ENCODE peak calls at places on chromosomes 5 and 9, in ten cellular contexts. One of them, this sample, is unnamed.
A peak's percentile ranks its signal among the peaks of the same experiment; 100 is the strongest.

GRCh38 chr5:103119067-103119764 is 722 bp downstream of the GIN1 start:
- DNase-seq in SK-N-SH: peak; percentile 1
- DNase-seq in right atrium auricular region: no peak
- DNase-seq in cardiac muscle cell: peak; percentile 4
- DNase-seq in uterus: no peak
- DNase-seq in Peyer's patch: no peak
- DNase-seq in effector memory CD4-positive, alpha-beta T cell: no peak
- DNase-seq in HepG2: peak; percentile 6
- DNase-seq in fibroblast of lung: peak; percentile 19
- DNase-seq in transverse colon: no peak
- DNase-seq in this sample: no peak

GRCh38 chr9:100577776-100578448 is at the start of gene CAVIN4:
- DNase-seq in SK-N-SH: no peak
- DNase-seq in right atrium auricular region: no peak
- DNase-seq in cardiac muscle cell: no peak
- DNase-seq in uterus: no peak
- DNase-seq in Peyer's patch: no peak
- DNase-seq in effector memory CD4-positive, alpha-beta T cell: no peak
- DNase-seq in HepG2: no peak
- DNase-seq in fibroblast of lung: peak; percentile 94
- DNase-seq in transverse colon: no peak
- DNase-seq in this sample: no peak

GRCh38 chr5:18745591-18745987 is 1111.3 kb downstream of the TAF11L14 start:
- DNase-seq in SK-N-SH: no peak
- DNase-seq in right atrium auricular region: no peak
- DNase-seq in cardiac muscle cell: no peak
- DNase-seq in uterus: no peak
- DNase-seq in Peyer's patch: no peak
- DNase-seq in effector memory CD4-positive, alpha-beta T cell: no peak
- DNase-seq in HepG2: peak; percentile 0
- DNase-seq in fibroblast of lung: no peak
- DNase-seq in transverse colon: peak; percentile 18
- DNase-seq in this sample: peak; percentile 19

GRCh38 chr9:131297903-131298302 is 8.4 kb downstream of the PLPP7 start:
- DNase-seq in SK-N-SH: no peak
- DNase-seq in right atrium auricular region: no peak
- DNase-seq in cardiac muscle cell: peak; percentile 55
- DNase-seq in uterus: no peak
- DNase-seq in Peyer's patch: no peak
- DNase-seq in effector memory CD4-positive, alpha-beta T cell: no peak
- DNase-seq in HepG2: no peak
- DNase-seq in fibroblast of lung: no peak
- DNase-seq in transverse colon: no peak
- DNase-seq in this sample: no peak

GRCh38 chr5:134246771-134247329 is 21.0 kb upstream of the PPP2CA start:
- DNase-seq in SK-N-SH: no peak
- DNase-seq in right atrium auricular region: no peak
- DNase-seq in cardiac muscle cell: no peak
- DNase-seq in uterus: no peak
- DNase-seq in Peyer's patch: no peak
- DNase-seq in effector memory CD4-positive, alpha-beta T cell: no peak
- DNase-seq in HepG2: peak; percentile 24
- DNase-seq in fibroblast of lung: peak; percentile 18
- DNase-seq in transverse colon: no peak
- DNase-seq in this sample: peak; percentile 66

GRCh38 chr5:38715671-38716070 is 130.1 kb upstream of the OSMR start:
- DNase-seq in SK-N-SH: peak; percentile 22
- DNase-seq in right atrium auricular region: no peak
- DNase-seq in cardiac muscle cell: no peak
- DNase-seq in uterus: no peak
- DNase-seq in Peyer's patch: no peak
- DNase-seq in effector memory CD4-positive, alpha-beta T cell: no peak
- DNase-seq in HepG2: peak; percentile 14
- DNase-seq in fibroblast of lung: no peak
- DNase-seq in transverse colon: no peak
- DNase-seq in this sample: no peak

GRCh38 chr9:4010309-4010708 is 289.6 kb downstream of the GLIS3 start:
- DNase-seq in SK-N-SH: no peak
- DNase-seq in right atrium auricular region: no peak
- DNase-seq in cardiac muscle cell: no peak
- DNase-seq in uterus: no peak
- DNase-seq in Peyer's patch: no peak
- DNase-seq in effector memory CD4-positive, alpha-beta T cell: no peak
- DNase-seq in HepG2: no peak
- DNase-seq in fibroblast of lung: no peak
- DNase-seq in transverse colon: no peak
- DNase-seq in this sample: no peak

GRCh38 chr9:32581512-32582143 is 8.7 kb upstream of the NDUFB6 start:
- DNase-seq in SK-N-SH: peak; percentile 60
- DNase-seq in right atrium auricular region: no peak
- DNase-seq in cardiac muscle cell: peak; percentile 66
- DNase-seq in uterus: no peak
- DNase-seq in Peyer's patch: no peak
- DNase-seq in effector memory CD4-positive, alpha-beta T cell: no peak
- DNase-seq in HepG2: peak; percentile 61
- DNase-seq in fibroblast of lung: peak; percentile 67
- DNase-seq in transverse colon: no peak
- DNase-seq in this sample: no peak

GRCh38 chr9:70392850-70393249 is 21.6 kb downstream of the KLF9 start:
- DNase-seq in SK-N-SH: no peak
- DNase-seq in right atrium auricular region: no peak
- DNase-seq in cardiac muscle cell: no peak
- DNase-seq in uterus: no peak
- DNase-seq in Peyer's patch: no peak
- DNase-seq in effector memory CD4-positive, alpha-beta T cell: no peak
- DNase-seq in HepG2: no peak
- DNase-seq in fibroblast of lung: no peak
- DNase-seq in transverse colon: no peak
- DNase-seq in this sample: no peak

GRCh38 chr5:72234898-72235297 is 85.1 kb downstream of the MRPS27 start:
- DNase-seq in SK-N-SH: no peak
- DNase-seq in right atrium auricular region: no peak
- DNase-seq in cardiac muscle cell: no peak
- DNase-seq in uterus: no peak
- DNase-seq in Peyer's patch: no peak
- DNase-seq in effector memory CD4-positive, alpha-beta T cell: no peak
- DNase-seq in HepG2: no peak
- DNase-seq in fibroblast of lung: peak; percentile 12
- DNase-seq in transverse colon: no peak
- DNase-seq in this sample: no peak

GRCh38 chr9:90092512-90092911 is 487.7 kb downstream of the GADD45G start:
- DNase-seq in SK-N-SH: no peak
- DNase-seq in right atrium auricular region: no peak
- DNase-seq in cardiac muscle cell: no peak
- DNase-seq in uterus: no peak
- DNase-seq in Peyer's patch: no peak
- DNase-seq in effector memory CD4-positive, alpha-beta T cell: no peak
- DNase-seq in HepG2: no peak
- DNase-seq in fibroblast of lung: no peak
- DNase-seq in transverse colon: no peak
- DNase-seq in this sample: no peak

GRCh38 chr5:139298242-139298641 is 4.7 kb downstream of the MATR3 start:
- DNase-seq in SK-N-SH: no peak
- DNase-seq in right atrium auricular region: no peak
- DNase-seq in cardiac muscle cell: no peak
- DNase-seq in uterus: no peak
- DNase-seq in Peyer's patch: no peak
- DNase-seq in effector memory CD4-positive, alpha-beta T cell: no peak
- DNase-seq in HepG2: no peak
- DNase-seq in fibroblast of lung: no peak
- DNase-seq in transverse colon: no peak
- DNase-seq in this sample: no peak

GRCh38 chr5:139297439-139298133 is 4.0 kb downstream of the MATR3 start:
- DNase-seq in SK-N-SH: no peak
- DNase-seq in right atrium auricular region: no peak
- DNase-seq in cardiac muscle cell: no peak
- DNase-seq in uterus: no peak
- DNase-seq in Peyer's patch: no peak
- DNase-seq in effector memory CD4-positive, alpha-beta T cell: no peak
- DNase-seq in HepG2: no peak
- DNase-seq in fibroblast of lung: no peak
- DNase-seq in transverse colon: no peak
- DNase-seq in this sample: no peak

GRCh38 chr5:139296198-139296597 is 2.7 kb downstream of the MATR3 start:
- DNase-seq in SK-N-SH: no peak
- DNase-seq in right atrium auricular region: no peak
- DNase-seq in cardiac muscle cell: no peak
- DNase-seq in uterus: no peak
- DNase-seq in Peyer's patch: no peak
- DNase-seq in effector memory CD4-positive, alpha-beta T cell: no peak
- DNase-seq in HepG2: no peak
- DNase-seq in fibroblast of lung: no peak
- DNase-seq in transverse colon: no peak
- DNase-seq in this sample: no peak

GRCh38 chr5:139295692-139296091 is 2.2 kb downstream of the MATR3 start:
- DNase-seq in SK-N-SH: no peak
- DNase-seq in right atrium auricular region: no peak
- DNase-seq in cardiac muscle cell: no peak
- DNase-seq in uterus: no peak
- DNase-seq in Peyer's patch: no peak
- DNase-seq in effector memory CD4-positive, alpha-beta T cell: no peak
- DNase-seq in HepG2: no peak
- DNase-seq in fibroblast of lung: peak; percentile 21
- DNase-seq in transverse colon: no peak
- DNase-seq in this sample: no peak

DNA sequence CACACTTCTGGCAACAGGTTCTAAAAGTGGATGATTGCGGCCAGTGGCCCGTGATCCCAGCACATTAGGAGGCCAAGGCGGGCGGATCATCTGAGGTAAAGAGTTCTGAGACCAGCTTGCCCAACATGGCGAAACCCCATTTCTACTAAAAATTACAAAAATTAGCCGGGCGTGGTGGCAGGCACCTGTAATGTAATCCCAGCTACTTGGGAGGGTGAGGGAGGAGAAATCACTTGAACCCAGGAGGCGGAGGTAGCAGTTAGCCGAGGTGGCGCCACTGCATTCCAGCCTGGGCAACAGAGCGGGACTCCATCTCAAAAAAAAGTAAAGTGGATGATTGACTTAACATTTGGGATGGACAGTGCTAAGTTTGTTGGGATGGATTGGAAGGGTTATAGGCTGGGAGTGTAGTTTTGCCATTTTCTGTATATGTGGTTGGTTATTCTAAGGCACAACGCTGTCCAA is 3.4 kb downstream of the MATR3 start:
- DNase-seq in SK-N-SH: no peak
- DNase-seq in right atrium auricular region: no peak
- DNase-seq in cardiac muscle cell: no peak
- DNase-seq in uterus: no peak
- DNase-seq in Peyer's patch: no peak
- DNase-seq in effector memory CD4-positive, alpha-beta T cell: no peak
- DNase-seq in HepG2: no peak
- DNase-seq in fibroblast of lung: no peak
- DNase-seq in transverse colon: no peak
- DNase-seq in this sample: no peak
- H3K4me3 ChIP-seq in SK-N-SH: no peak overlapping the region
- H3K4me3 ChIP-seq in right atrium auricular region: no peak overlapping the region
- H3K4me3 ChIP-seq in cardiac muscle cell: no peak overlapping the region
- H3K4me3 ChIP-seq in uterus: no peak overlapping the region
- H3K4me3 ChIP-seq in Peyer's patch: no peak overlapping the region
- H3K4me3 ChIP-seq in effector memory CD4-positive, alpha-beta T cell: no peak overlapping the region
- H3K4me3 ChIP-seq in HepG2: peak overlapping the region; percentile 97
- H3K4me3 ChIP-seq in fibroblast of lung: no peak overlapping the region
- H3K4me3 ChIP-seq in transverse colon: no peak overlapping the region
- H3K4me3 ChIP-seq in this sample: no peak overlapping the region

GRCh38 chr5:55708732-55709131 is 3.4 kb downstream of the SLC38A9 start:
- DNase-seq in SK-N-SH: no peak
- DNase-seq in right atrium auricular region: no peak
- DNase-seq in cardiac muscle cell: no peak
- DNase-seq in uterus: no peak
- DNase-seq in Peyer's patch: no peak
- DNase-seq in effector memory CD4-positive, alpha-beta T cell: no peak
- DNase-seq in HepG2: no peak
- DNase-seq in fibroblast of lung: peak; percentile 22
- DNase-seq in transverse colon: no peak
- DNase-seq in this sample: no peak
- H3K4me1 ChIP-seq in SK-N-SH: peaks cover 13% of the 10 kb centered on the region
- H3K4me1 ChIP-seq in right atrium auricular region: peaks cover 11% of the 10 kb centered on the region
- H3K4me1 ChIP-seq in cardiac muscle cell: no peaks in the 10 kb centered on the region
- H3K4me1 ChIP-seq in uterus: no peaks in the 10 kb centered on the region
- H3K4me1 ChIP-seq in Peyer's patch: no peaks in the 10 kb centered on the region
- H3K4me1 ChIP-seq in effector memory CD4-positive, alpha-beta T cell: peaks cover 5% of the 10 kb centered on the region
- H3K4me1 ChIP-seq in HepG2: peaks cover 10% of the 10 kb centered on the region
- H3K4me1 ChIP-seq in fibroblast of lung: peaks cover 7% of the 10 kb centered on the region
- H3K4me1 ChIP-seq in transverse colon: peaks cover 28% of the 10 kb centered on the region
- H3K4me1 ChIP-seq in this sample: peaks cover 8% of the 10 kb centered on the region

DNA sequence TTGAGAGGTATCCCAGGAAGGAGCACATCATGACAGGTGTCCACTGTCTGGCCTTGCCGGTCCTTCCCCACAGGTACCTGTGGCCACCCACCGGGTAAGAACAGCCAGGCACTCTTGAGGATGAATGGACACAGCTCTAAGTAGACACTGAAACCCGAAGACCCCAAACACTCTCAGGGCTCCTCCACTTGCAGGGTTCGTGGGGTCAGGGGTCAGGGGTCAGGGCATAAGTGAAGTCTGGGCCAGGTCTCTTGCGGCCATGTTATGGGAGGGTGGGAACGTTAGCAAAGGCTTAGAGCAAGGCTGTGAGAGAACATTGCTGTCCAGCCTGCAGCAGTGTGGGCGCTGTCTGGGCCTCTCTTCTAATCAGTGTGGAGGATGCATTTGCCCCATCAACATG is 40.0 kb downstream of the MAPK9 start:
- DNase-seq in SK-N-SH: no peak
- DNase-seq in right atrium auricular region: no peak
- DNase-seq in cardiac muscle cell: no peak
- DNase-seq in uterus: no peak
- DNase-seq in Peyer's patch: no peak
- DNase-seq in effector memory CD4-positive, alpha-beta T cell: no peak
- DNase-seq in HepG2: no peak
- DNase-seq in fibroblast of lung: no peak
- DNase-seq in transverse colon: no peak
- DNase-seq in this sample: no peak
- H3K9me3 ChIP-seq in SK-N-SH: peaks cover 18% of the 10 kb centered on the region
- H3K9me3 ChIP-seq in right atrium auricular region: peaks cover 38% of the 10 kb centered on the region
- H3K9me3 ChIP-seq in cardiac muscle cell: peaks cover 7% of the 10 kb centered on the region
- H3K9me3 ChIP-seq in uterus: no peaks in the 10 kb centered on the region
- H3K9me3 ChIP-seq in Peyer's patch: no peaks in the 10 kb centered on the region
- H3K9me3 ChIP-seq in effector memory CD4-positive, alpha-beta T cell: peaks cover 21% of the 10 kb centered on the region
- H3K9me3 ChIP-seq in HepG2: peaks cover 47% of the 10 kb centered on the region
- H3K9me3 ChIP-seq in fibroblast of lung: no peaks in the 10 kb centered on the region
- H3K9me3 ChIP-seq in transverse colon: peaks cover 56% of the 10 kb centered on the region
- H3K9me3 ChIP-seq in this sample: peaks cover 12% of the 10 kb centered on the region

DNA sequence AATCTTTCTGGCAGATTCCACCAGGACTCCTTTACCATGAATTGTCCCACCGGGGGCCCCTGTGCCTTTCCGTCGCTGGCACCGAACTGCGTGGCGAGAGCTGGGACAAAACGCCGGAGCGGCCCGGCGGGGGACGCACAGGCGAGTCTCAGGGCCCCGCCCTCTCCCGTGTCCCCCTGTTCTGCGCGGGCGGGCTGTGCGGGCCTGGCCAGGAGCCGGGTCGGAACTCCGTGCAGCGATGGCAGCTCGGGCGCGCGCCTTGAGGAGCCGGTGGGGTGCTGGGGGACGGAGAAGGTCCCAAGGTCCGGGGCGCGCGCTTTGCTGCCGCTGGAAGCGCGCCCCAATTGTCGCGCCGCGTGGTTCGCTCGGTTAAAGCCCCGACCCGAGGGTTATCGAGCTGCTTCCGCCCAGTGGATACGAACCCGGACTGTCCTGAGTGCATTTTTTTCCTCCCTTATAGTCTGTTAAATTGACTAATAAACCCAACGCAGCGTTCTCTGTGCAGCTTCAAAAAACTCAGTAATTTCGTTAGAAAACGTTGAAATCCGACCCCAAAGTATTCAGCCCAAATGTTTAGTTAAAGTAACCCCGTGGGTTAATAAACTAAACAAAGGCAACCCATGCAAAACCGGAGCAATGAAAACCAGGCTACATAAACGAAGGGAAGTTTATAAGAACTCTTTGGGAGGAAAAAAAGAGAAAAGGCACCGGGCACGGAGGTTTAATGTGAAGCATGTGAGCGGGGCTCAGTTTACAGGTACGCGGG is 125.4 kb downstream of the TMEM174 start:
- DNase-seq in SK-N-SH: no peak
- DNase-seq in right atrium auricular region: no peak
- DNase-seq in cardiac muscle cell: no peak
- DNase-seq in uterus: no peak
- DNase-seq in Peyer's patch: no peak
- DNase-seq in effector memory CD4-positive, alpha-beta T cell: no peak
- DNase-seq in HepG2: no peak
- DNase-seq in fibroblast of lung: no peak
- DNase-seq in transverse colon: no peak
- DNase-seq in this sample: no peak
- H3K4me3 ChIP-seq in SK-N-SH: peak overlapping the region; percentile 34
- H3K4me3 ChIP-seq in right atrium auricular region: no peak overlapping the region
- H3K4me3 ChIP-seq in cardiac muscle cell: peak overlapping the region; percentile 6
- H3K4me3 ChIP-seq in uterus: no peak overlapping the region
- H3K4me3 ChIP-seq in Peyer's patch: no peak overlapping the region
- H3K4me3 ChIP-seq in effector memory CD4-positive, alpha-beta T cell: no peak overlapping the region
- H3K4me3 ChIP-seq in HepG2: no peak overlapping the region
- H3K4me3 ChIP-seq in fibroblast of lung: no peak overlapping the region
- H3K4me3 ChIP-seq in transverse colon: no peak overlapping the region
- H3K4me3 ChIP-seq in this sample: peak overlapping the region; percentile 16

This sample was measured in heart right ventricle.